ENCODE peak calls at places on chromosomes 3 and 15, in seven cellular contexts. U is left ventricle myocardium inferior, T is GM23338, V is foreskin fibroblast, Z is uterus, S is heart left ventricle, J is progenitor cell of endocrine pancreas. H is an unnamed sample.

GRCh38 chr3:24156466-24156865 is 211.4 kb downstream of the NR1D2 start:
- DNase-seq in U (no peak), S (no peak), T (no peak), J (no peak), V (peak), Z (no peak), H (no peak)

GRCh38 chr3:33186524-33187367 is 31.9 kb downstream of the SUSD5 start:
- DNase-seq in Z (no peak), J (no peak), T (no peak), U (no peak), V (peak), S (no peak), H (no peak)

GRCh38 chr15:55277116-55277564 is 12.5 kb downstream of the RAB27A start:
- DNase-seq in J (no peak), Z (no peak), S (no peak), V (no peak), T (no peak), U (no peak), H (no peak)

GRCh38 chr3:40229411-40229810 is 80.1 kb upstream of the EIF1B start:
- DNase-seq in T (no peak), S (no peak), J (no peak), Z (no peak), V (no peak), U (no peak), H (no peak)

GRCh38 chr15:101012326-101013040 is 93.3 kb downstream of the LRRK1 start:
- DNase-seq in S (no peak), J (peak), U (no peak), Z (peak), V (no peak), T (no peak), H (peak)

GRCh38 chr3:138946554-138947302 is at the start of the genes FOXL2 and FOXL2NB:
- DNase-seq in T (peak), U (no peak), V (peak), S (no peak), Z (peak), J (peak), H (no peak)

GRCh38 chr15:95957854-95958253 is 372.6 kb upstream of the NR2F2 start:
- DNase-seq in J (no peak), S (no peak), U (no peak), Z (no peak), V (no peak), T (no peak), H (no peak)

GRCh38 chr3:27758083-27758482 is 36.0 kb upstream of the EOMES start:
- DNase-seq in T (no peak), S (no peak), V (peak), J (no peak), Z (no peak), U (no peak), H (no peak)

GRCh38 chr3:38479431-38480092 is 16.6 kb upstream of the EXOG start:
- DNase-seq in T (peak), S (peak), U (peak), Z (peak), V (peak), J (peak), H (no peak)

GRCh38 chr3:122660575-122660974 is 20.1 kb upstream of the PARP14 start:
- DNase-seq in T (peak), V (no peak), Z (no peak), S (no peak), J (no peak), U (no peak), H (peak)

GRCh38 chr3:98182196-98182595 is 15.7 kb downstream of the OR5H15 start:
- DNase-seq in U (no peak), Z (no peak), J (no peak), T (peak), V (no peak), S (no peak), H (no peak)

GRCh38 chr15:39125904-39126303 is 455.0 kb upstream of the THBS1 start:
- DNase-seq in Z (no peak), V (no peak), T (peak), S (no peak), U (no peak), J (no peak), H (no peak)

GRCh38 chr3:168094877-168095610 is 680 bp downstream of the GOLIM4 start:
- DNase-seq in T (peak), V (peak), U (peak), S (peak), Z (peak), J (peak), H (peak)
- TF ChIP-seq CTCF in T (no peak), V (no peak), U (peak), S (peak), Z (no peak), J (peak), H (peak)

DNA sequence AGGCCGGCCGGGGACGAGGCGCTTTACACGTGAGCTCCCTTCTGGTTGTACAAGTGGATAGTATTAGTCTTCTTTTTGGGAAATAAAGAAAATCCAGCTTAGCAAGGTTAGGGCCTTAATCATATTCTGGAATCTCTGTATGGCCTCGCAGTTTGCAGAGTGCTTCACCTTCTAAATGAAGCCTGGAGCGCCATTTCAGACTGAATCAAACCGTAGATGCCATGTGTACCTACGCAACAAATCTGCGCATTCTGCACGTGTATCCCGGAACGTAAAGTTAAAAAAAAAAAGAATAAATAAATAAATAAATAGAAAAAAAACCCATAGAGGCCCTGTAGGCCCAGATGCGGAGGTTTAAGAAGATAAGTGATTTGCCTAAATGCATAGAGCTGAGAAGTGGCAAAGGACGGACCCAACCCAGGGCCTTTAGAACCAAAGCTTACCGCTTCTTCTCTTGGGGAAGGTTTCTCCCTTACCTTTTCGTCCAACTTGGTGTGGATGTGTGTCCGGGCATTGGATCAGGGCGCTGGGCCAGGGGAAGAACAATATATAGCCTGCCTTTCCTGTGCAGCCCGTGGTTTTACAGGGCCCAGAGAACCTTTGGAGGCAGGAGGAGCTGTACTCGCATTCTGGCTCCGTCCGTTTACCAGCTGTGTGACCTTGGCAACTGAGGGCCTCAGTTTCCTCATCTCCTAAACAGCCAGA is 516 bp upstream of the P3H2 start:
- DNase-seq in J (no peak), U (no peak), V (no peak), T (no peak), S (no peak), Z (no peak), H (no peak)
- TF ChIP-seq CTCF in J (no peak), U (no peak), V (no peak), T (no peak), S (no peak), Z (no peak), H (no peak)

DNA sequence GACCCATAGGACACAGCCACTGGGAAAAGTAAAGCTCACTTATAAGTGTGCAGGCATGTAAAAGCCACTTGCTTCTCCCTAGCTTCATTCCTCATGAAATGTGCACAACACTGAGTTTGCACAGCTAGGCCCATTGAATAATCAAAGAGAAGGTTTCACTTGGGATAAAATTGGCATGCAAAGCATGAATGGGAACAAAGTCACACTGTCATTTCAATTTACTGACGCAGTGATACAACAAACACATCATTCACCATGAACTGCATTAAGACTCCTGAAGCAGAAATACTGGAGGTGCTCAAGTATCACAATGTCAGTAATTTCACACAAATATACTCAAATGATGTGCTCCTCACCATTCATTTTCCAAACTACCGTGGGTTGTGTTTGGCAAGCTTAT is 61.2 kb downstream of the KCNMB2 start:
- DNase-seq in T (no peak), U (no peak), S (no peak), Z (no peak), V (no peak), J (no peak), H (no peak)
- TF ChIP-seq CTCF in T (no peak), U (no peak), S (no peak), Z (no peak), V (no peak), J (no peak), H (no peak)

GRCh38 chr15:69766156-69766555 is 313.5 kb downstream of the RPLP1 start:
- DNase-seq in U (no peak), V (no peak), T (no peak), J (no peak), Z (no peak), S (no peak), H (no peak)
- TF ChIP-seq CTCF in U (no peak), V (no peak), T (no peak), J (no peak), Z (no peak), S (no peak), H (no peak)

GRCh38 chr3:143429628-143430514 is 310.3 kb downstream of the CHST2 start:
- DNase-seq in J (no peak), Z (no peak), T (peak), S (no peak), V (no peak), U (no peak), H (no peak)

GRCh38 chr3:143430582-143430981 is 311.0 kb downstream of the CHST2 start:
- DNase-seq in S (no peak), V (no peak), Z (no peak), U (no peak), T (no peak), J (no peak), H (no peak)

GRCh38 chr3:143428351-143428750 is 308.8 kb downstream of the CHST2 start:
- DNase-seq in U (no peak), J (no peak), Z (no peak), T (no peak), V (no peak), S (no peak), H (no peak)

GRCh38 chr3:143436231-143436930 is 316.8 kb downstream of the CHST2 start:
- DNase-seq in S (no peak), V (peak), T (no peak), U (no peak), Z (no peak), J (no peak), H (no peak)

DNA sequence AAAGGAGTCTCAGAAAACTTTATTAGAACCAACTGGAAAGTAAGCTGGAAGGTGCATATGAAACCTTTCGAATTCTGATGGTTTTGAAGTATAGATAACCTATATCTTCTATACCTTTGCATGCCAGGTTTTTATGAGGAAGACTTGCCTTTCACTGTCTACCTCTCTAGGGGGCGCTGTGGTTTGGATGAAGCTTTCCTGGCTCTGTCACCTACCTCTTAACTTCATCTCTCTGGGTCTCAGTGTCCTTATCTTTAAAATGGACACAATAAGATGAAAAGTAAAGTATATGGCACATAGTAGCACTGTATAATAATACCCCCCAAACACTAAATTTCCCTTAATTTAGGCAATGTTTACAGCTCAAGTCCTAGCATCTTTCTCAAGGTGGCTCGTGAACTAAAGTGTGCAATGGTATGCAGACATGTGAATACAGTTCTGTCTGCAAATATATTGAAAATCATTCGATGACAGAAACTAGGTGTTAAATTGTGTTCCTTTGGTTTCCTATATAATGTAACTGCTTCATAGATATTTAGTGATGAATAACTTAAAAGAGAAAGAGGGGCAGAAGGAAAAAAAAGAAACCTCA is 314.3 kb downstream of the CHST2 start:
- DNase-seq in V (no peak), Z (no peak), S (no peak), J (no peak), T (peak), U (no peak), H (no peak)
- TF ChIP-seq CTCF in V (peak), Z (no peak), S (peak), J (peak), T (peak), U (peak), H (peak)

GRCh38 chr3:31230425-31230824 is 302.3 kb upstream of the STT3B start:
- DNase-seq in U (no peak), V (no peak), S (no peak), J (no peak), T (no peak), Z (no peak), H (no peak)

GRCh38 chr3:31234143-31234542 is 298.6 kb upstream of the STT3B start:
- DNase-seq in Z (no peak), S (no peak), U (no peak), T (no peak), J (no peak), V (no peak), H (no peak)

GRCh38 chr3:31235062-31235704 is 297.5 kb upstream of the STT3B start:
- DNase-seq in V (peak), S (no peak), U (no peak), T (no peak), J (no peak), Z (no peak), H (no peak)

GRCh38 chr3:31230834-31231233 is 301.9 kb upstream of the STT3B start:
- DNase-seq in J (no peak), U (no peak), T (no peak), S (no peak), Z (no peak), V (no peak), H (no peak)

GRCh38 chr3:31232049-31233040 is 300.4 kb upstream of the STT3B start:
- DNase-seq in U (no peak), Z (no peak), V (no peak), T (no peak), S (peak), J (no peak), H (no peak)
- TF ChIP-seq CTCF in U (no peak), Z (no peak), V (no peak), T (no peak), S (no peak), J (no peak), H (no peak)

DNA sequence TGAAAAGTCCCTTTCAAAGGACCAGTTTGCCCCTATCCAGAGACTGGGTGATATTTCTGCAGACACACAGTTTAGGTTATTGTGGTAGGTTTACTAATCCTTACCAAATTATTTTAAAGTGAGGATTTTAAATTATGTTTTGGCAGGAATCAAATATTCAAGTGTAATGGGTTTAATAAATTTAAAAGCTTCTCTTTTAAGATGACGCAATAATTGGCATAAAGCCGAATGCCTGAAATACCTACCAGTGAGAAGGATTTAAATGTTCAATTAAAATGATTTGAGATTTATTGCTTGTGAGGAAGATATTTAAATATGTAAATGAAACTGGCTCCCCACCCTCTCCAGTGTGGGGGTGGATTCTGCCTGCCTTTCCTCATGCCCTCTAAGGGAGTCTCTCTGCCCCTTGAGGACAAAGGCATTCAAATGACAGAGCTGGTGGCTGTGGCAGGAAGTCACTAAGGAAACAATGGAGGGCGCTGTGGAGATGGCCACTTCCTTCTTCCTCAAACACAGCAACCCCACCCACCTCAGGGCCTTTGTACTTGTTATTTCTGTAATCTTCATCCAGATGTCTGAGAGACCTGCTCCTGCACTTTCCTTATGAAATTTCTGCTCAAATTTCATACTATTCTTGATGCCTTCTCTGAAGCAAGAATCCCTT is 131.7 kb downstream of the TNIK start:
- DNase-seq in V (no peak), J (no peak), S (peak), U (no peak), T (peak), Z (no peak), H (no peak)
- TF ChIP-seq CTCF in V (no peak), J (no peak), S (no peak), U (no peak), T (peak), Z (no peak), H (peak)